ENCODE peak calls at places on chromosomes 11 and 22, in six cellular contexts. Y, Q, N, V, A and I are unnamed samples.

GRCh38 chr11:114090225-114090624 is 30.7 kb downstream of the ZBTB16 start:
- DNase-seq in Y (no peak), Q (peak; percentile 49), N (no peak), V (no peak), A (no peak), I (no peak)

GRCh38 chr11:70712471-70712870 is 314.1 kb downstream of the CTTN start:
- DNase-seq in Y (no peak), Q (no peak), N (no peak), V (no peak), A (no peak), I (no peak)

GRCh38 chr11:29019960-29020683 is 911.9 kb downstream of the METTL15 start:
- DNase-seq in Y (no peak), Q (no peak), N (peak; percentile 66), V (no peak), A (no peak), I (peak; percentile 17)

GRCh38 chr22:37044634-37045625 is 6.6 kb upstream of the KCTD17 start:
- DNase-seq in Y (no peak), Q (no peak), N (peak; percentile 7), V (no peak), A (no peak), I (no peak)

GRCh38 chr11:2511421-2512369 is 66.9 kb downstream of the KCNQ1 start:
- DNase-seq in Y (no peak), Q (peak; percentile 57), N (no peak), V (no peak), A (no peak), I (no peak)

GRCh38 chr22:33887173-33887572 is 33.1 kb downstream of the LARGE1 start:
- DNase-seq in Y (no peak), Q (no peak), N (no peak), V (no peak), A (no peak), I (no peak)

GRCh38 chr11:69218271-69218682 is 62.5 kb downstream of the SMIM38 start:
- DNase-seq in Y (no peak), Q (no peak), N (peak; percentile 15), V (peak; percentile 0), A (no peak), I (no peak)

GRCh38 chr11:10322830-10323792 is 18.2 kb downstream of the ADM start:
- DNase-seq in Y (no peak), Q (peak; percentile 70), N (peak; percentile 93), V (peak; percentile 73), A (peak; percentile 81), I (peak; percentile 10)

GRCh38 chr11:64562723-64563351 is 28.2 kb upstream of the SLC22A12 start:
- DNase-seq in Y (no peak), Q (peak; percentile 16), N (no peak), V (no peak), A (no peak), I (no peak)

GRCh38 chr11:79209540-79210266 is 231.1 kb downstream of the TENM4 start:
- DNase-seq in Y (no peak), Q (no peak), N (peak; percentile 42), V (no peak), A (no peak), I (no peak)

GRCh38 chr11:21965221-21965620 is 227.7 kb upstream of the ANO5 start:
- DNase-seq in Y (no peak), Q (no peak), N (no peak), V (no peak), A (no peak), I (no peak)

GRCh38 chr11:122696662-122697061 is 41.1 kb downstream of the UBASH3B start:
- DNase-seq in Y (no peak), Q (no peak), N (no peak), V (no peak), A (no peak), I (no peak)

GRCh38 chr11:62124186-62125113 is 639 bp downstream of the INCENP start:
- DNase-seq in Y (no peak), Q (no peak), N (peak; percentile 52), V (peak; percentile 40), A (no peak), I (peak; percentile 28)

GRCh38 chr11:5241461-5241860 is 7.2 kb upstream of the HBD start:
- DNase-seq in Y (no peak), Q (no peak), N (no peak), V (no peak), A (no peak), I (no peak)

GRCh38 chr11:14021738-14022137 is 59.2 kb downstream of the SPON1 start:
- DNase-seq in Y (no peak), Q (no peak), N (no peak), V (no peak), A (no peak), I (no peak)

GRCh38 chr11:16923987-16924386 is 90.2 kb downstream of the PLEKHA7 start:
- DNase-seq in Y (no peak), Q (no peak), N (no peak), V (peak; percentile 26), A (no peak), I (no peak)

GRCh38 chr22:26763633-26764295 is 106.4 kb downstream of the MIAT start:
- DNase-seq in Y (no peak), Q (no peak), N (peak; percentile 45), V (no peak), A (no peak), I (no peak)

GRCh38 chr22:37746366-37747089 is 49.7 kb downstream of the TRIOBP start:
- DNase-seq in Y (peak; percentile 24), Q (peak; percentile 67), N (no peak), V (no peak), A (no peak), I (peak; percentile 62)

GRCh38 chr11:17630936-17631335 is 83.9 kb downstream of the OTOG start:
- DNase-seq in Y (no peak), Q (no peak), N (no peak), V (no peak), A (no peak), I (no peak)

GRCh38 chr11:2265396-2265795 is 5.0 kb downstream of the ASCL2 start:
- DNase-seq in Y (peak; percentile 12), Q (peak; percentile 54), N (no peak), V (no peak), A (no peak), I (no peak)

GRCh38 chr22:40204331-40205116 is 26.8 kb downstream of the TNRC6B start:
- DNase-seq in Y (no peak), Q (no peak), N (peak; percentile 73), V (peak; percentile 29), A (peak; percentile 46), I (no peak)

DNA sequence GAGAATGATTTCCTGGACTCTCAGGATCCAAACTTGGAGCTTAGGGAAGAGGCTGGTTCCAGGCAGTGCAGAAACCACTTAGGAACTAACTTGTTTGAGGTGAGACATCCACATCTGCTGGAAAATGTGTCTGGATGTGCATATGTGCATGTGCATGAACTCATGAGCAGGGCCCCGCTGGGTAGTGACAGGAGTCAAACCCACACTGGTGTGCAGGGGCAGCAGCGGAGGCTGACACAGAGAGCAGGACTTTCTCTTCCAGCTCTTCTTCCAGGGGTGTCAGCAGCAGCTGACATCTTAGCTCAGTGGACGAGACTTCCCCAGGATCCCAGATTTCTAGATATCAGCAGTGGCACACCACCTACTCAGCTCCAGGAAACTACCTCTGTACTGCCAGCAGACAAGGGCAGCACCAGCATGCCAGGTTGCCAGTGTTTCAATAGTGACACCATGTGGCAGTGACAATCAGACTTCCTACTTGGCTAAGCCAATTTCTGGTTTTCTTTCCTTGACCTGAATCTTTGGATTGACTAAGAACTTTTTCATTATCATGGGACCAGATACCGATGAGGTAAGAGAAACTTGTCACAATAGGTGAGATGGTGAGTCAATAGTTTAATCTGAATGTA is 227.5 kb upstream of the ZC3H12C start:
- DNase-seq in Y (no peak), Q (no peak), N (no peak), V (peak; percentile 56), A (no peak), I (no peak)
- TF ChIP-seq CTCF in Y (no peak), Q (no peak), N (no peak), V (peak; percentile 46), A (no peak), I (no peak)

DNA sequence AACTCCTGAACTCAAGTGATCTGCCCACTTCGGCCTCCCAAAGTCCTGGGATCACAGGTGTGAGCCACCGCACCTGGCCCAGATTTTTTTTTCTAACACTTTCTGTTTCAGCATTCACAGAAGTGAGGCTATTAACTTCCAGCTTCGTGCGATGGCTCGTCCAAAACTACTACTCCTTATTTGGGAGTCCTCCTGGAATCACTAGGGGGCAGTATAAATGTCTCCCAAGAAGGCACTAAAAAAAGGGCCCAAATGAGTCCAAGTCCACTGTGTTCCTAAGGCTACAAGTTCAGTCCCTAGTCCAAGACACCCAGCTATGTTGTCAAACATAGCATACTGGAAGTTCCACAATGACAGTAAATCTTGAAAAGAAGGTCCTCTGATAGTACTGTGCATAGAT is 63.2 kb upstream of the BIRC3 start:
- DNase-seq in Y (no peak), Q (no peak), N (no peak), V (no peak), A (no peak), I (no peak)
- TF ChIP-seq CTCF in Y (no peak), Q (no peak), N (peak; percentile 17), V (no peak), A (no peak), I (peak; percentile 33)

DNA sequence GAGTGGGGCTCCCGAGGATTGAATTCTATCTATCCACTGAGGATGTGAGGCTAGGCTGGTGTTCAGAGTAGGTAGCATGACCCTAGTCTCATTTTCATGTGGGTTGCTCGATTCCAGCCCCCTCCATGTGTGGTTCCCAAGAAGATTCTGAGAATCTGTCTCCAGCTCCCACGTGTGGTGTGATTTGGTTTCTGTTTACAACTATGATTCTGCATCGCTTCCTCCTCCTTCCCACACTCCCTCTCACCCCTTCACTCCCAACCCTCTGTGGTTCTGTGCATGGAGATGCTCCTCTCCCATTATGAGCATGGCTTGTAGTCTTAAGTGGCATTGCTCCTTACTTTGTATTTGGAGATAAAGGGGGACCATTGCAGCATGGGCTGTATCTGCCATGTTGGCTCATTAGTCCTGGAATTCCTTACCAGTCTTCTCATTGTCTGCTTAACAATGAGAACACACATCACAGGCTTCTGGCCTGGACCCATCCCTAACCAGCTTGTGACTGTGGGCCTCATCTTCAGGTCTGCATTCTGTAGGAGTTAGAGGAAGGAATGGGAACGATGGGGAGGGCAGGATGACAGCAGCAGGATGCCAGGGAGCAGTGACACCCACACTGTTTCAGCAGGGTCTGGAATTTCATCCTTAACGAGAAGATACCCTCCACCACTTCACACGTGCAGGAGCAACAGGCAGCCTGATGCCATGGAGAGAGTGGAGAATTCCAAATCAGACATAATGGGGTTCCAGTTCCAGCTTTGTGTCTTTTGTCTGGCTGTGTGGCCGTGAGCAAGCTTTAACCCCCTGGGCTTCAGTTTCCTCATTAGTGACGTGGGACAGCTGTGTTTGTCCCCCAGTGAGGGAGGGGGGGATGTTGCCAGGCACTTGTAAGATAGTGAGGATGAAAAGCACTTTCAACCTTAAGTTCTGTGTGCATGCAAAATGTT is 86.0 kb downstream of the CCDC81 start:
- DNase-seq in Y (no peak), Q (no peak), N (peak; percentile 71), V (no peak), A (no peak), I (no peak)
- TF ChIP-seq CTCF in Y (no peak), Q (no peak), N (no peak), V (no peak), A (no peak), I (no peak)

DNA sequence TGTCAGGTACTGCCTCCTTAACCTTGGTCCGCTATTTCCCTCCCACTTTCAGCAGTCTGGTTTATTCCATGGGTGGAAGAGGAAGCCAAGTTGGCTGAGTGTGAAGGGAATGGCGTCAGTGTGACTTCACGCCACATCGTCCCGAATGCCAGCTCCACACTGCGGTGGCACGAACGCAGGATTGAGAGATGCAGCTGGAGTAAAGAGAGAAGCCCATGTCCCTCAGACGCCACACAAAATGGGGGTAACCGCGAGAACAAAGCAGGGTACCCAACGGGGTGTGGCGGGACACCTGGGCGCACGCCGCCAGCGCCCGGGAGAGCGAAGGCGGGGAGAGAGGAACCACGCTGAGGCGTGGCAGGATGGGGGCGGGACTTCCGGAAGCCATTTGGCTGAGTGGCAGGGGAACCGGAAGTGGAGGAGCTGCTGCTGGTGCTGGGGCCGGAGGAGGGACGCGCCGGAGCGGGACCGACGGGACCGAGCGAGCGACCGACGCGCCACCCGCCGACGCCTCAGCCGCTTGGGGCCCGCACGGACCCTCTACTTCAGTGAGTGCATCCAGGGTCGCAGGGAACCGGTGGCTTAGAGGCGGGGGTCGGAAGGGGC is at the start of gene PAFAH1B2:
- DNase-seq in Y (peak; percentile 90), Q (peak; percentile 98), N (peak; percentile 90), V (peak; percentile 98), A (peak; percentile 67), I (peak; percentile 87)
- TF ChIP-seq CTCF in Y (no peak), Q (no peak), N (no peak), V (no peak), A (no peak), I (no peak)